ENCODE peak calls at places on chromosomes 16 and 17, in four cellular contexts. H is T-helper 17 cell, Y is cardiac fibroblast, S is HEK293T. I is an unnamed sample.
A peak's percentile ranks its signal among the peaks of the same experiment; 100 is the strongest.

GRCh38 chr16:68644715-68645493 is at the start of gene CDH3:
- DNase-seq in H (peak; percentile 14), Y (no peak), S (peak; percentile 52), I (no peak)

GRCh38 chr17:1067282-1067956 is 70.5 kb downstream of the TIMM22 start:
- DNase-seq in H (no peak), S (no peak), Y (peak; percentile 46), I (no peak)

GRCh38 chr16:54030451-54030850 is 256.1 kb downstream of the IRX3 start:
- DNase-seq in Y (no peak), H (no peak), S (no peak), I (no peak)

GRCh38 chr16:77834600-77834963 is 46.2 kb downstream of the VAT1L start:
- DNase-seq in H (no peak), Y (peak; percentile 65), S (no peak), I (no peak)

GRCh38 chr17:29483503-29483902 is 83.3 kb downstream of the ABHD15 start:
- DNase-seq in Y (no peak), S (no peak), H (no peak), I (no peak)

GRCh38 chr17:53420035-53420641 is 402.6 kb upstream of the KIF2B start:
- DNase-seq in S (no peak), Y (no peak), H (no peak), I (no peak)

GRCh38 chr17:37607637-37608368 is 1.4 kb downstream of the SYNRG start:
- DNase-seq in H (no peak), Y (no peak), S (no peak), I (no peak)

GRCh38 chr17:39949028-39949427 is 13.8 kb upstream of the GSDMA start:
- DNase-seq in S (no peak), Y (no peak), H (no peak), I (no peak)

GRCh38 chr16:3469736-3470135 is 25.6 kb downstream of the C16orf90 start:
- DNase-seq in S (no peak), Y (no peak), H (no peak), I (no peak)

GRCh38 chr16:8998114-8998513 is 34.4 kb upstream of the USP7 start:
- DNase-seq in Y (peak; percentile 35), H (no peak), S (no peak), I (peak; percentile 52)

GRCh38 chr17:77656054-77656453 is 302.4 kb upstream of the TNRC6C start:
- DNase-seq in Y (no peak), S (no peak), H (no peak), I (no peak)

GRCh38 chr17:72237223-72237622 is 116.4 kb downstream of the SOX9 start:
- DNase-seq in H (no peak), S (no peak), Y (no peak), I (no peak)

GRCh38 chr16:48525201-48526057 is 84.6 kb downstream of the N4BP1 start:
- DNase-seq in H (no peak), Y (no peak), S (no peak), I (no peak)

GRCh38 chr17:32523017-32523680 is 36.4 kb downstream of the CDK5R1 start:
- DNase-seq in H (no peak), S (no peak), Y (no peak), I (no peak)

GRCh38 chr16:50815382-50815781 is 73.5 kb downstream of the CYLD start:
- DNase-seq in H (no peak), Y (no peak), S (no peak), I (no peak)

GRCh38 chr17:731943-732787 is at the start of gene TLCD3A:
- DNase-seq in Y (peak; percentile 74), S (peak; percentile 68), H (no peak), I (peak; percentile 78)

GRCh38 chr17:65332375-65332774 is 195.2 kb downstream of the RGS9 start:
- DNase-seq in S (no peak), H (no peak), Y (peak; percentile 15), I (no peak)

GRCh38 chr16:50531901-50532300 is 16.3 kb upstream of the NKD1 start:
- DNase-seq in H (no peak), S (no peak), Y (no peak), I (no peak)

GRCh38 chr17:3835410-3836229 is 10.4 kb downstream of the NCBP3 start:
- DNase-seq in S (no peak), Y (no peak), H (no peak), I (no peak)

GRCh38 chr17:31558748-31559646 is 167.5 kb downstream of the RAB11FIP4 start:
- DNase-seq in Y (peak; percentile 84), S (peak; percentile 70), H (peak; percentile 14), I (peak; percentile 70)

GRCh38 chr17:12680407-12680897 is 14.8 kb downstream of the MYOCD start:
- DNase-seq in H (no peak), S (peak; percentile 22), Y (no peak), I (no peak)

GRCh38 chr16:88662222-88662842 is 559 bp downstream of the MVD start:
- DNase-seq in Y (no peak), S (no peak), H (no peak), I (no peak)

GRCh38 chr16:11047057-11047456 is 102.7 kb downstream of the CLEC16A start:
- DNase-seq in H (no peak), S (no peak), Y (peak; percentile 76), I (peak; percentile 90)

GRCh38 chr16:81583893-81584705 is 139.5 kb downstream of the CMIP start:
- DNase-seq in Y (peak; percentile 14), S (no peak), H (no peak), I (no peak)

GRCh38 chr17:70976447-70976846 is 807.1 kb downstream of the KCNJ2 start:
- DNase-seq in Y (no peak), S (no peak), H (no peak), I (no peak)

GRCh38 chr17:17151962-17152361 is 54.2 kb downstream of the PLD6 start:
- DNase-seq in Y (peak; percentile 93), S (no peak), H (no peak), I (peak; percentile 94)

GRCh38 chr16:1451702-1452392 is 7.5 kb upstream of the CCDC154 start:
- DNase-seq in H (no peak), Y (no peak), S (no peak), I (no peak)

GRCh38 chr17:3988297-3989120 is 24.3 kb upstream of the ATP2A3 start:
- DNase-seq in Y (peak; percentile 81), H (no peak), S (no peak), I (no peak)